ENCODE peak calls at places on chromosomes 1 and 21, in seven cellular contexts. L, M, F, A, H, V and J are unnamed samples.

GRCh38 chr1:40831001-40831732 is 31.0 kb downstream of the CITED4 start:
- DNase-seq in L (no peak), M (no peak), F (no peak), A (no peak), H (no peak), V (no peak), J (no peak)

GRCh38 chr1:32893198-32894018 is 7.1 kb downstream of the HPCA start:
- DNase-seq in L (peak), M (peak), F (peak), A (no peak), H (peak), V (peak), J (peak)

GRCh38 chr21:45358711-45359310 is 46.2 kb upstream of the COL18A1 start:
- DNase-seq in L (no peak), M (no peak), F (no peak), A (no peak), H (no peak), V (no peak), J (no peak)

GRCh38 chr1:216600730-216601426 is 122.4 kb downstream of the ESRRG start:
- DNase-seq in L (peak), M (peak), F (peak), A (peak), H (peak), V (peak), J (peak)

GRCh38 chr1:8423702-8424538 is 106.0 kb downstream of the SLC45A1 start:
- DNase-seq in L (peak), M (peak), F (peak), A (peak), H (peak), V (peak), J (peak)

GRCh38 chr1:186059311-186059710 is 315.7 kb downstream of the TPR start:
- DNase-seq in L (no peak), M (peak), F (no peak), A (no peak), H (no peak), V (no peak), J (no peak)

GRCh38 chr21:14737922-14738321 is 191.8 kb upstream of the SAMSN1 start:
- DNase-seq in L (peak), M (peak), F (no peak), A (peak), H (no peak), V (peak), J (peak)

GRCh38 chr1:25906644-25907300 is 553 bp upstream of the STMN1 start:
- DNase-seq in L (peak), M (no peak), F (peak), A (no peak), H (no peak), V (peak), J (no peak)

GRCh38 chr1:41281367-41281766 is 39.3 kb upstream of the SCMH1 start:
- DNase-seq in L (no peak), M (no peak), F (no peak), A (no peak), H (no peak), V (no peak), J (no peak)

GRCh38 chr21:28099296-28099695 is 893.4 kb downstream of the LTN1 start:
- DNase-seq in L (no peak), M (peak), F (no peak), A (peak), H (no peak), V (no peak), J (no peak)

GRCh38 chr1:15937146-15937545 is 38.8 kb downstream of the ZBTB17 start:
- DNase-seq in L (no peak), M (no peak), F (no peak), A (no peak), H (no peak), V (no peak), J (no peak)

GRCh38 chr1:204885790-204886189 is 15.1 kb downstream of the NFASC start:
- DNase-seq in L (no peak), M (no peak), F (no peak), A (no peak), H (no peak), V (peak), J (no peak)

GRCh38 chr1:62240651-62241050 is 46.0 kb downstream of the L1TD1 start:
- DNase-seq in L (no peak), M (no peak), F (no peak), A (peak), H (no peak), V (no peak), J (no peak)

GRCh38 chr1:20446796-20447195 is 39.2 kb downstream of the CAMK2N1 start:
- DNase-seq in L (no peak), M (peak), F (no peak), A (peak), H (no peak), V (no peak), J (no peak)

GRCh38 chr1:20447794-20448193 is 38.2 kb downstream of the CAMK2N1 start:
- DNase-seq in L (no peak), M (no peak), F (no peak), A (no peak), H (no peak), V (no peak), J (no peak)

GRCh38 chr1:20445956-20446355 is 40.1 kb downstream of the CAMK2N1 start:
- DNase-seq in L (no peak), M (no peak), F (no peak), A (no peak), H (no peak), V (no peak), J (no peak)

GRCh38 chr1:20449736-20450311 is 36.2 kb downstream of the CAMK2N1 start:
- DNase-seq in L (no peak), M (peak), F (no peak), A (no peak), H (no peak), V (no peak), J (no peak)

DNA sequence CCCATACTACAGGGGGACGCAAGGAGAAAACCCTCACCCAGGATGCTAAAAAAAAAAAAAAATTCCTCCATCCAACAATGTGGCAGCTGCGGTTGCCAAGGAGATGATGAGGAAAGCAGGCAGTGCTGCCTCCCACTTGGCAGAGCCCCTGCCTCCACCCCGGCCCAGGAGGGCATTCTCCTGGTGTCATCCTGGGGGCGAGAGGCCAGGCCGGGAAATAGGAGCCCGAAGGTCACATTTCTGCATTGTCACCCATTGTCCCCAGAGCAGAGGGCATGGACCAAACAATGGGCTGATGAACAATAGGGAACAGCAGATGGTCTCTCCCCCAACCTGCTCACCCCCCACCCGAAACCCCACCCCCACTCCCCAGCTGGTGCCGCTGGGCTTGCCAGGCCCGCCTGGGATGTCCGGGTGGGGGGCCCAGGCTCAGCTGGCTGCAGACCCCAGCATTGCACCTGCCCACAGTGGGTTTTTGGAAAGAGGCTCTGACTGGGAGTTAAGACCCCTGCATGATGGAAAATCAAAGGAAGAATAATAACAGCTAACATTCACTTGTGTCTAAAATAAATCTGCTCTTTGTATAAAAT is 37.3 kb downstream of the CAMK2N1 start:
- DNase-seq in L (peak), M (no peak), F (no peak), A (no peak), H (no peak), V (no peak), J (peak)
- H3K4ac ChIP-seq in L (no peak), M (no peak), F (no peak), A (no peak), H (no peak), V (no peak), J (no peak)

GRCh38 chr1:22223176-22223575 is 80.3 kb upstream of the WNT4 start:
- DNase-seq in L (no peak), M (no peak), F (no peak), A (no peak), H (no peak), V (peak), J (no peak)
- H3K4ac ChIP-seq in L (no peak), M (no peak), F (no peak), A (no peak), H (no peak), V (no peak), J (no peak)

GRCh38 chr1:232627645-232628334 is 2.1 kb downstream of the SIPA1L2 start:
- DNase-seq in L (peak), M (peak), F (peak), A (peak), H (no peak), V (no peak), J (no peak)

GRCh38 chr1:232627171-232627570 is 2.8 kb downstream of the SIPA1L2 start:
- DNase-seq in L (no peak), M (no peak), F (no peak), A (no peak), H (no peak), V (peak), J (no peak)

GRCh38 chr1:232630047-232630893 is at the start of gene SIPA1L2:
- DNase-seq in L (peak), M (peak), F (peak), A (peak), H (peak), V (peak), J (peak)

GRCh38 chr1:232629250-232630046 is 485 bp downstream of the SIPA1L2 start:
- DNase-seq in L (peak), M (no peak), F (peak), A (peak), H (peak), V (peak), J (no peak)

GRCh38 chr1:232628335-232629214 is 1.4 kb downstream of the SIPA1L2 start:
- DNase-seq in L (no peak), M (peak), F (no peak), A (peak), H (no peak), V (peak), J (no peak)
- H3K4ac ChIP-seq in L (no peak), M (no peak), F (no peak), A (no peak), H (no peak), V (no peak), J (no peak)

GRCh38 chr1:198909973-198910372 is 271.1 kb downstream of the PTPRC start:
- DNase-seq in L (no peak), M (peak), F (no peak), A (peak), H (no peak), V (no peak), J (no peak)

GRCh38 chr1:198904356-198904755 is 265.5 kb downstream of the PTPRC start:
- DNase-seq in L (no peak), M (peak), F (no peak), A (peak), H (no peak), V (no peak), J (no peak)

GRCh38 chr1:198908995-198909394 is 270.2 kb downstream of the PTPRC start:
- DNase-seq in L (no peak), M (no peak), F (no peak), A (no peak), H (no peak), V (no peak), J (no peak)

GRCh38 chr1:198906739-198907422 is 268.0 kb downstream of the PTPRC start:
- DNase-seq in L (no peak), M (no peak), F (no peak), A (no peak), H (no peak), V (no peak), J (no peak)

DNA sequence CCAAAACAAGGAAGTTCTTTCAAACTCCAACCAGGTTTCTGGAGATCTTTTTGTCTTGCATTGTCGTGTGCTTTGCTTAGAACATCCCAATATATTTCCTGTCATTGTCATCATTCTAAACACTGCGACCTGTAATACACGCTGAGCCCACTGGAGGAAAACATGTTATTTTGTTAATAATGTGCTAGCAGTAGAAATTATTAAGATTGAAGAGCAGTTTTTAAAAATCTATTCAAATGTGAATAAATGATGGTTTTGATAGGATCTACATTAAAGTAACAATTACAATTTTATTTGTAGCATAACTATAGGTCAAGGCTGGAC is 268.5 kb downstream of the PTPRC start:
- DNase-seq in L (no peak), M (no peak), F (no peak), A (no peak), H (no peak), V (no peak), J (no peak)
- H3K4ac ChIP-seq in L (no peak), M (no peak), F (no peak), A (no peak), H (no peak), V (no peak), J (no peak)

GRCh38 chr1:69058454-69058853 is 509.3 kb upstream of the LRRC7 start:
- DNase-seq in L (no peak), M (no peak), F (no peak), A (no peak), H (no peak), V (no peak), J (no peak)

GRCh38 chr1:69055223-69055622 is 512.5 kb upstream of the LRRC7 start:
- DNase-seq in L (no peak), M (peak), F (no peak), A (no peak), H (no peak), V (no peak), J (no peak)
- H3K4ac ChIP-seq in L (peak), M (no peak), F (no peak), A (no peak), H (no peak), V (no peak), J (no peak)

DNA sequence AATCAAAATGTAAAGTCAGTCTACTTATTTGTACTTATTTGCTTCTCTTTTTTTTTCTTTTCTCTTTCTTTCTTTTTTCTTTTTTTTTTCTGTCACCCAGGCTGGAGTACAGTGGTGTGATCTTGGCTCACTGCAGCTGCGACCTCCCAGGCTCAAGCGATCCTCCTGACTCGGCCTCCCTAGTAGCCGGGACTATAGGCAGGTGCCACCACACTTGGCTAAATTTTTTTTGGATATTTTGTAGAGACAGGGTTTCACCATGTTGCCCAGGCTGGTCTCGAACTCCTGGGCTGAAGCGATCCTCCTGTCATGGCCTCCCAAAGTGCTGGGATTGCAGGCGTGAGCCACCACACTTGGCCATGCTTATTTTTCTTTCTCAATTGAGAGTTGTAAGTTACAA is 98.8 kb upstream of the ZBTB40 start:
- DNase-seq in L (no peak), M (no peak), F (no peak), A (no peak), H (no peak), V (no peak), J (no peak)
- H3K4ac ChIP-seq in L (no peak), M (no peak), F (no peak), A (no peak), H (no peak), V (no peak), J (no peak)

GRCh38 chr1:109884242-109884891 is 26.3 kb upstream of the CSF1 start:
- DNase-seq in L (peak), M (no peak), F (no peak), A (no peak), H (no peak), V (no peak), J (no peak)
- H3K4ac ChIP-seq in L (no peak), M (no peak), F (no peak), A (no peak), H (no peak), V (no peak), J (no peak)

DNA sequence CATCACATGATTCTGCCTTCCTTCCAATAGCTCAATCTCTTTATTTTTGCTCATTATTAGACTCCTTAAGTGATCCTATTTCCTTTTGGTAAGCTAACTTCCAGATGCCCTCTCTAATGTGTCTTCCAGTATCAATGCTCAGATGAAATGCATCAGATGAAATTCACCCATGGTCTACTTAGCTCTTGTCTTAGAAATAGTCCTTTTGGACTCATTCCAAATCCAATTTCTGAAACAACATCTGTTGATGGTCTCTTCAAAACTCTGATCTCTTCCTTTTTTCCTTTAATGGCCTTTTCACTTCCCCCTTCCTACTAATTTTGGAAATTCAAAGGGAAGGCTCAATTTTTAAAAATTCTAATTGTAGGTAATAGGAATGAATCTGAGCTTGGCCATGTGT is 81.1 kb upstream of the GREM2 start:
- DNase-seq in L (no peak), M (no peak), F (no peak), A (no peak), H (no peak), V (no peak), J (no peak)
- H3K4ac ChIP-seq in L (no peak), M (no peak), F (no peak), A (no peak), H (no peak), V (no peak), J (no peak)

GRCh38 chr21:30714436-30714835 is 4.1 kb downstream of the KRTAP21-3 start:
- DNase-seq in L (no peak), M (no peak), F (no peak), A (no peak), H (no peak), V (no peak), J (no peak)
- H3K4ac ChIP-seq in L (no peak), M (no peak), F (no peak), A (no peak), H (no peak), V (no peak), J (no peak)

DNA sequence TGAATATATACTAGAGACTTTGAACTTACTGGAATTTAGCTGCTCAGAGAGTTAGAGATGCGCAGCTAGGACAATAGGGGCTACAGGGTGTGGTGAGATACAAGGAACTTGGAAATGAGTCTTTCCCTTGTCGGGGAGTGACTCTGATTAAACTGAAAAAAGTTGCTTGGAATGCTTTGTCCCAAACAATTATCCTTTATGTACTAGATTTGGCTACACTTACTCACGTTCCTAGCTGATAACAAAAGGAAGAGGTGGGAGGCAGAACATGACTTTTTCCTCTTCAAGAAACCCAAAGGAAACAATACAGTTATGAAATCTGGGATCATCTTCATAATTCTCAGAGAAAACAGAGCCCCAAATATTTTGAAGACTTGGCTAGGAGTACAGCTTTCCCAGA is 6.9 kb upstream of the CGN start:
- DNase-seq in L (no peak), M (no peak), F (no peak), A (no peak), H (no peak), V (no peak), J (no peak)
- H3K4ac ChIP-seq in L (no peak), M (no peak), F (no peak), A (no peak), H (no peak), V (no peak), J (no peak)